ENCODE peak calls at places on chromosomes 12 and 14, in five cellular contexts. W is H1, B is HCT116, G is SK-N-SH, I is GM12878. R is an unnamed sample.

GRCh38 chr14:70401643-70402042 is 15.2 kb downstream of the SYNJ2BP start:
- DNase-seq in W (no peak), B (no peak), G (no peak), I (no peak), R (no peak)

GRCh38 chr12:16347391-16348298 is at the start of gene MGST1:
- DNase-seq in W (peak), B (peak), G (peak), I (peak), R (peak)

GRCh38 chr14:22567437-22567836 is 21.6 kb downstream of the DAD1 start:
- DNase-seq in W (no peak), B (no peak), G (no peak), I (no peak), R (no peak)

GRCh38 chr14:100692859-100693558 is 33.7 kb upstream of the DLK1 start:
- DNase-seq in W (no peak), B (peak), G (no peak), I (no peak), R (no peak)

GRCh38 chr12:115257791-115258190 is 573.8 kb upstream of the TBX3 start:
- DNase-seq in W (no peak), B (no peak), G (no peak), I (no peak), R (no peak)

GRCh38 chr14:68144051-68144681 is 324.6 kb downstream of the RAD51B start:
- DNase-seq in W (no peak), B (no peak), G (no peak), I (no peak), R (no peak)

GRCh38 chr12:93616584-93617101 is 44.2 kb downstream of the SOCS2 start:
- DNase-seq in W (peak), B (no peak), G (no peak), I (no peak), R (peak)

GRCh38 chr12:40105515-40106201 is at the start of gene SLC2A13:
- DNase-seq in W (peak), B (peak), G (peak), I (no peak), R (peak)

GRCh38 chr12:31210104-31210503 is 115.8 kb downstream of the SINHCAF start:
- DNase-seq in W (no peak), B (no peak), G (no peak), I (no peak), R (no peak)

GRCh38 chr12:31204995-31205582 is 120.9 kb downstream of the SINHCAF start:
- DNase-seq in W (no peak), B (no peak), G (no peak), I (peak), R (no peak)

GRCh38 chr12:31203261-31203660 is 122.7 kb downstream of the SINHCAF start:
- DNase-seq in W (no peak), B (no peak), G (no peak), I (no peak), R (no peak)

GRCh38 chr12:31207799-31208465 is 118.0 kb downstream of the SINHCAF start:
- DNase-seq in W (no peak), B (no peak), G (no peak), I (no peak), R (no peak)

DNA sequence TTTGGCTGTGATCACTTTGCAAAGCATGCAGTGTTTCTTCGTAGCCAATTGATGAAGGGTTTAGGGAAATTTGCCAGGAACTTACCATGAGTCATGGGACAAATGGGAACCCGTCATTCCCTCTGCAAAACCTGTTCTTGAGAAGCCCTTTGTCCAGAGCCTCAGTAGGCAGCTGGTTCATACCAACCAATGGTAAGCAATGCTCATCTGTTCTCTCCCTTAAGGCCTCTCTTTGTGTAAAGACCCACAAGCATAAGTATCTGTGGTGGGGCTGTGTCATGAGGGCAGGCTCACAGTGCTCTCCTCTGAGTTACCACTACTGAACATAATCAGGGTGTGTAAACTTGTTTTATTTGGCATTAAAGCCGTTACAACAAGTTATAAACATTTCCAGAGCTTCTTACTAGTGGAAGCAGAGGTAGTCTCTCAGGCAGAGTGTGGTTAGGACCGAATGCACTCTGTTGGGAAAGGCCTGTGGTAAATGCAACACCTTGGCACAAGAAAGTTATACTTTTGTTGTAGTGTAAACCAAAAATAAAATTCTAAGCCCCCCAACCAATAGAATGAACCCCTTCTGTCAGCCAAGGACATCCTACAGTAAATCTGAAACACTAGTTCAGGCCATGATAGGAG is 119.8 kb downstream of the SINHCAF start:
- DNase-seq in W (no peak), B (peak), G (no peak), I (no peak), R (peak)
- TF ChIP-seq YY1 in W (no peak), B (no peak), G (no peak), I (no peak), R (no peak)

GRCh38 chr12:47818701-47819543 is 781 bp downstream of the HDAC7 start:
- DNase-seq in W (peak), B (no peak), G (peak), I (no peak), R (no peak)

GRCh38 chr12:47819544-47819901 is 180 bp downstream of the HDAC7 start:
- DNase-seq in W (no peak), B (no peak), G (no peak), I (no peak), R (no peak)

GRCh38 chr12:47817272-47818006 is 2.3 kb downstream of the HDAC7 start:
- DNase-seq in W (no peak), B (no peak), G (no peak), I (no peak), R (no peak)

GRCh38 chr12:47818007-47818376 is 1.7 kb downstream of the HDAC7 start:
- DNase-seq in W (no peak), B (no peak), G (no peak), I (no peak), R (no peak)

GRCh38 chr12:47818382-47818700 is 1.4 kb downstream of the HDAC7 start:
- DNase-seq in W (no peak), B (no peak), G (no peak), I (no peak), R (no peak)
- TF ChIP-seq YY1 in W (no peak), B (no peak), G (no peak), I (no peak), R (no peak)

GRCh38 chr14:97620071-97620470 is 822.9 kb downstream of the VRK1 start:
- DNase-seq in W (no peak), B (no peak), G (no peak), I (no peak), R (no peak)

GRCh38 chr14:97618917-97619690 is 821.9 kb downstream of the VRK1 start:
- DNase-seq in W (no peak), B (no peak), G (no peak), I (no peak), R (no peak)

GRCh38 chr14:97618401-97618800 is 821.2 kb downstream of the VRK1 start:
- DNase-seq in W (no peak), B (no peak), G (no peak), I (no peak), R (no peak)
- TF ChIP-seq YY1 in W (no peak), B (no peak), G (no peak), I (no peak), R (no peak)

DNA sequence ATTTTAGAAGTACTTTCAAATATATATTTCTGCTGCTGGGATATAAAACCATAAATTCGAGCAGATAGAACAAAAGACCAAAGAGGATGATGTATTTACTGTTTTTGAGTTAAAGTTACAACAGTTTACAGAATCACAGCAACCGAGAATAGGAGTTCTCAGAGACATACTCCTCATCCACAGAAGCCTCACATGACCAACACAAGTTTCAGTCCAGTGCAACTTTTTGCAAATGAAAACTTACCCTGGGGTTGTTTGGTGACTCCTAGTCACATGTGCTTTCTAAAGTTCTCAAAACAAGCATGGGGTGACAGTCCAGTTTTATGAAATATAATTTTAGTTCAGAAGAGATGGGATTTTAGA is 117.1 kb downstream of the PRKCH start:
- DNase-seq in W (no peak), B (no peak), G (no peak), I (peak), R (no peak)
- TF ChIP-seq YY1 in W (no peak), B (no peak), G (no peak), I (no peak), R (no peak)

GRCh38 chr14:104934380-104934733 is 9.7 kb downstream of the PLD4 start:
- DNase-seq in W (no peak), B (no peak), G (no peak), I (no peak), R (no peak)
- TF ChIP-seq YY1 in W (no peak), B (no peak), G (no peak), I (no peak), R (no peak)

GRCh38 chr12:124754949-124755800 is 108.5 kb downstream of the SCARB1 start:
- DNase-seq in W (no peak), B (no peak), G (peak), I (no peak), R (peak)
- TF ChIP-seq YY1 in W (no peak), B (no peak), G (no peak), I (no peak), R (no peak)

R was measured in NT2/D1.